ENCODE peak calls at places on chromosome 16, in nine cellular contexts. One of them, this sample, is unnamed.

GRCh38 chr16:71540-72341 is 690 bp downstream of the RHBDF1 start:
- DNase-seq in C1 segment of cervical spinal cord: peak; percentile 28
- DNase-seq in NCI-H146: peak; percentile 17
- DNase-seq in T-helper 2 cell: no peak
- DNase-seq in CD8-positive, alpha-beta T cell: no peak
- DNase-seq in thoracic aorta: no peak
- DNase-seq in lower lobe of right lung: peak; percentile 77
- DNase-seq in body of pancreas: peak; percentile 68
- DNase-seq in right cardiac atrium: peak; percentile 78
- DNase-seq in this sample: peak; percentile 86

GRCh38 chr16:86227801-86228200 is 282.5 kb upstream of the FOXF1 start:
- DNase-seq in T-helper 2 cell: no peak
- DNase-seq in right cardiac atrium: no peak
- DNase-seq in lower lobe of right lung: no peak
- DNase-seq in thoracic aorta: no peak
- DNase-seq in NCI-H146: no peak
- DNase-seq in C1 segment of cervical spinal cord: no peak
- DNase-seq in CD8-positive, alpha-beta T cell: no peak
- DNase-seq in body of pancreas: peak; percentile 0
- DNase-seq in this sample: no peak

GRCh38 chr16:85634747-85635544 is 21.8 kb downstream of the GSE1 start:
- DNase-seq in lower lobe of right lung: no peak
- DNase-seq in thoracic aorta: no peak
- DNase-seq in NCI-H146: no peak
- DNase-seq in T-helper 2 cell: no peak
- DNase-seq in body of pancreas: no peak
- DNase-seq in right cardiac atrium: no peak
- DNase-seq in C1 segment of cervical spinal cord: no peak
- DNase-seq in CD8-positive, alpha-beta T cell: no peak
- DNase-seq in this sample: no peak

GRCh38 chr16:69448470-69449193 is 24.2 kb downstream of the CYB5B start:
- DNase-seq in CD8-positive, alpha-beta T cell: no peak
- DNase-seq in lower lobe of right lung: no peak
- DNase-seq in right cardiac atrium: no peak
- DNase-seq in C1 segment of cervical spinal cord: no peak
- DNase-seq in NCI-H146: no peak
- DNase-seq in T-helper 2 cell: no peak
- DNase-seq in thoracic aorta: no peak
- DNase-seq in body of pancreas: no peak
- DNase-seq in this sample: no peak

GRCh38 chr16:66199189-66199588 is 167.3 kb upstream of the CDH5 start:
- DNase-seq in T-helper 2 cell: no peak
- DNase-seq in CD8-positive, alpha-beta T cell: no peak
- DNase-seq in lower lobe of right lung: no peak
- DNase-seq in body of pancreas: no peak
- DNase-seq in C1 segment of cervical spinal cord: no peak
- DNase-seq in right cardiac atrium: no peak
- DNase-seq in NCI-H146: no peak
- DNase-seq in thoracic aorta: no peak
- DNase-seq in this sample: no peak

GRCh38 chr16:59116744-59117143 is 382.6 kb upstream of the GOT2 start:
- DNase-seq in CD8-positive, alpha-beta T cell: no peak
- DNase-seq in C1 segment of cervical spinal cord: no peak
- DNase-seq in thoracic aorta: no peak
- DNase-seq in T-helper 2 cell: no peak
- DNase-seq in body of pancreas: no peak
- DNase-seq in right cardiac atrium: no peak
- DNase-seq in lower lobe of right lung: no peak
- DNase-seq in NCI-H146: no peak
- DNase-seq in this sample: no peak

GRCh38 chr16:53320992-53321391 is 113.3 kb upstream of the RBL2 start:
- DNase-seq in body of pancreas: no peak
- DNase-seq in NCI-H146: no peak
- DNase-seq in thoracic aorta: no peak
- DNase-seq in lower lobe of right lung: no peak
- DNase-seq in right cardiac atrium: no peak
- DNase-seq in CD8-positive, alpha-beta T cell: no peak
- DNase-seq in T-helper 2 cell: no peak
- DNase-seq in C1 segment of cervical spinal cord: no peak
- DNase-seq in this sample: no peak

GRCh38 chr16:3022208-3022696 is 1.5 kb downstream of the HCFC1R1 start:
- DNase-seq in T-helper 2 cell: peak; percentile 55
- DNase-seq in C1 segment of cervical spinal cord: peak; percentile 36
- DNase-seq in right cardiac atrium: peak; percentile 94
- DNase-seq in thoracic aorta: peak; percentile 78
- DNase-seq in body of pancreas: peak; percentile 92
- DNase-seq in NCI-H146: no peak
- DNase-seq in CD8-positive, alpha-beta T cell: peak; percentile 77
- DNase-seq in lower lobe of right lung: peak; percentile 92
- DNase-seq in this sample: peak; percentile 84

GRCh38 chr16:83947642-83948234 is 5.3 kb upstream of the OSGIN1 start:
- DNase-seq in lower lobe of right lung: no peak
- DNase-seq in C1 segment of cervical spinal cord: no peak
- DNase-seq in CD8-positive, alpha-beta T cell: no peak
- DNase-seq in NCI-H146: no peak
- DNase-seq in thoracic aorta: no peak
- DNase-seq in body of pancreas: no peak
- DNase-seq in T-helper 2 cell: no peak
- DNase-seq in right cardiac atrium: no peak
- DNase-seq in this sample: no peak

GRCh38 chr16:84455031-84455430 is 49.4 kb downstream of the MEAK7 start:
- DNase-seq in CD8-positive, alpha-beta T cell: no peak
- DNase-seq in thoracic aorta: no peak
- DNase-seq in right cardiac atrium: no peak
- DNase-seq in lower lobe of right lung: no peak
- DNase-seq in NCI-H146: no peak
- DNase-seq in C1 segment of cervical spinal cord: no peak
- DNase-seq in T-helper 2 cell: no peak
- DNase-seq in body of pancreas: no peak
- DNase-seq in this sample: no peak

GRCh38 chr16:67040906-67041305 is 12.0 kb downstream of the CBFB start:
- DNase-seq in thoracic aorta: no peak
- DNase-seq in C1 segment of cervical spinal cord: no peak
- DNase-seq in NCI-H146: no peak
- DNase-seq in body of pancreas: no peak
- DNase-seq in T-helper 2 cell: no peak
- DNase-seq in CD8-positive, alpha-beta T cell: no peak
- DNase-seq in right cardiac atrium: no peak
- DNase-seq in lower lobe of right lung: no peak
- DNase-seq in this sample: no peak

GRCh38 chr16:81900014-81900413 is 111.3 kb downstream of the SDR42E1 start:
- DNase-seq in right cardiac atrium: no peak
- DNase-seq in thoracic aorta: no peak
- DNase-seq in lower lobe of right lung: no peak
- DNase-seq in CD8-positive, alpha-beta T cell: no peak
- DNase-seq in NCI-H146: no peak
- DNase-seq in T-helper 2 cell: no peak
- DNase-seq in C1 segment of cervical spinal cord: no peak
- DNase-seq in body of pancreas: no peak
- DNase-seq in this sample: no peak

GRCh38 chr16:80285089-80285488 is 255.7 kb upstream of the DYNLRB2 start:
- DNase-seq in NCI-H146: no peak
- DNase-seq in lower lobe of right lung: no peak
- DNase-seq in body of pancreas: no peak
- DNase-seq in C1 segment of cervical spinal cord: no peak
- DNase-seq in thoracic aorta: no peak
- DNase-seq in right cardiac atrium: no peak
- DNase-seq in CD8-positive, alpha-beta T cell: no peak
- DNase-seq in T-helper 2 cell: no peak
- DNase-seq in this sample: no peak

GRCh38 chr16:87918314-87918713 is 18.0 kb downstream of the CA5A start:
- DNase-seq in T-helper 2 cell: no peak
- DNase-seq in CD8-positive, alpha-beta T cell: no peak
- DNase-seq in right cardiac atrium: peak; percentile 66
- DNase-seq in NCI-H146: no peak
- DNase-seq in thoracic aorta: peak; percentile 49
- DNase-seq in body of pancreas: peak; percentile 73
- DNase-seq in C1 segment of cervical spinal cord: peak; percentile 36
- DNase-seq in lower lobe of right lung: no peak
- DNase-seq in this sample: peak; percentile 32

GRCh38 chr16:70691223-70692129 is 5.6 kb upstream of the MTSS2 start:
- DNase-seq in thoracic aorta: peak; percentile 87
- DNase-seq in right cardiac atrium: peak; percentile 92
- DNase-seq in NCI-H146: no peak
- DNase-seq in T-helper 2 cell: no peak
- DNase-seq in body of pancreas: no peak
- DNase-seq in CD8-positive, alpha-beta T cell: no peak
- DNase-seq in C1 segment of cervical spinal cord: peak; percentile 81
- DNase-seq in lower lobe of right lung: peak; percentile 46
- DNase-seq in this sample: peak; percentile 74

GRCh38 chr16:49473131-49473530 is 99.5 kb downstream of the C16orf78 start:
- DNase-seq in thoracic aorta: no peak
- DNase-seq in right cardiac atrium: no peak
- DNase-seq in CD8-positive, alpha-beta T cell: no peak
- DNase-seq in body of pancreas: no peak
- DNase-seq in T-helper 2 cell: no peak
- DNase-seq in C1 segment of cervical spinal cord: no peak
- DNase-seq in NCI-H146: no peak
- DNase-seq in lower lobe of right lung: peak; percentile 17
- DNase-seq in this sample: no peak

GRCh38 chr16:67647111-67647651 is 2.2 kb downstream of the CARMIL2 start:
- DNase-seq in thoracic aorta: no peak
- DNase-seq in lower lobe of right lung: peak; percentile 27
- DNase-seq in body of pancreas: no peak
- DNase-seq in C1 segment of cervical spinal cord: no peak
- DNase-seq in right cardiac atrium: no peak
- DNase-seq in T-helper 2 cell: no peak
- DNase-seq in CD8-positive, alpha-beta T cell: no peak
- DNase-seq in NCI-H146: no peak
- DNase-seq in this sample: no peak

GRCh38 chr16:23909792-23910418 is 74.1 kb downstream of the PRKCB start:
- DNase-seq in NCI-H146: no peak
- DNase-seq in body of pancreas: no peak
- DNase-seq in thoracic aorta: no peak
- DNase-seq in lower lobe of right lung: no peak
- DNase-seq in CD8-positive, alpha-beta T cell: no peak
- DNase-seq in T-helper 2 cell: no peak
- DNase-seq in C1 segment of cervical spinal cord: no peak
- DNase-seq in right cardiac atrium: no peak
- DNase-seq in this sample: no peak

GRCh38 chr16:67537636-67538591 is 9.3 kb downstream of the RIPOR1 start:
- DNase-seq in thoracic aorta: no peak
- DNase-seq in right cardiac atrium: peak; percentile 81
- DNase-seq in C1 segment of cervical spinal cord: peak; percentile 53
- DNase-seq in CD8-positive, alpha-beta T cell: peak; percentile 81
- DNase-seq in body of pancreas: peak; percentile 49
- DNase-seq in NCI-H146: peak; percentile 58
- DNase-seq in lower lobe of right lung: peak; percentile 82
- DNase-seq in T-helper 2 cell: peak; percentile 70
- DNase-seq in this sample: no peak

GRCh38 chr16:57630931-57631845 is 2.8 kb downstream of the ADGRG1 start:
- DNase-seq in T-helper 2 cell: no peak
- DNase-seq in right cardiac atrium: no peak
- DNase-seq in thoracic aorta: no peak
- DNase-seq in NCI-H146: no peak
- DNase-seq in CD8-positive, alpha-beta T cell: no peak
- DNase-seq in lower lobe of right lung: no peak
- DNase-seq in C1 segment of cervical spinal cord: peak; percentile 76
- DNase-seq in body of pancreas: no peak
- DNase-seq in this sample: no peak

GRCh38 chr16:89860747-89861304 is 12.6 kb upstream of the TCF25 start:
- DNase-seq in NCI-H146: peak; percentile 55
- DNase-seq in T-helper 2 cell: peak; percentile 66
- DNase-seq in C1 segment of cervical spinal cord: no peak
- DNase-seq in right cardiac atrium: peak; percentile 54
- DNase-seq in CD8-positive, alpha-beta T cell: peak; percentile 87
- DNase-seq in thoracic aorta: no peak
- DNase-seq in body of pancreas: peak; percentile 72
- DNase-seq in lower lobe of right lung: peak; percentile 80
- DNase-seq in this sample: peak; percentile 29

GRCh38 chr16:86894168-86894567 is 315.8 kb downstream of the FOXL1 start:
- DNase-seq in CD8-positive, alpha-beta T cell: no peak
- DNase-seq in right cardiac atrium: no peak
- DNase-seq in lower lobe of right lung: no peak
- DNase-seq in C1 segment of cervical spinal cord: no peak
- DNase-seq in body of pancreas: no peak
- DNase-seq in thoracic aorta: no peak
- DNase-seq in T-helper 2 cell: no peak
- DNase-seq in NCI-H146: no peak
- DNase-seq in this sample: no peak

GRCh38 chr16:83105279-83106077 is 478.7 kb downstream of the CDH13 start:
- DNase-seq in NCI-H146: no peak
- DNase-seq in T-helper 2 cell: no peak
- DNase-seq in body of pancreas: no peak
- DNase-seq in thoracic aorta: no peak
- DNase-seq in lower lobe of right lung: no peak
- DNase-seq in CD8-positive, alpha-beta T cell: no peak
- DNase-seq in C1 segment of cervical spinal cord: no peak
- DNase-seq in right cardiac atrium: no peak
- DNase-seq in this sample: no peak